ENCODE peak calls at places on chromosomes 6 and 20, in seven cellular contexts. One of them, this sample, is unnamed.

GRCh38 chr6:49668083-49668511 is 31.5 kb upstream of the RHAG start:
- DNase-seq in spleen: no peak
- DNase-seq in right lobe of liver: no peak
- DNase-seq in lower leg skin: no peak
- DNase-seq in heart left ventricle: no peak
- DNase-seq in sigmoid colon: no peak
- DNase-seq in body of pancreas: no peak
- DNase-seq in this sample: peak; percentile 66

GRCh38 chr20:4099905-4100675 is 84.7 kb upstream of the RNF24 start:
- DNase-seq in heart left ventricle: no peak
- DNase-seq in body of pancreas: no peak
- DNase-seq in sigmoid colon: no peak
- DNase-seq in spleen: no peak
- DNase-seq in right lobe of liver: no peak
- DNase-seq in lower leg skin: no peak
- DNase-seq in this sample: no peak

GRCh38 chr20:40547492-40548129 is 141.4 kb downstream of the MAFB start:
- DNase-seq in spleen: no peak
- DNase-seq in sigmoid colon: no peak
- DNase-seq in body of pancreas: no peak
- DNase-seq in lower leg skin: no peak
- DNase-seq in right lobe of liver: no peak
- DNase-seq in heart left ventricle: no peak
- DNase-seq in this sample: no peak

GRCh38 chr20:46253391-46253790 is 54.9 kb downstream of the CDH22 start:
- DNase-seq in lower leg skin: no peak
- DNase-seq in sigmoid colon: no peak
- DNase-seq in body of pancreas: peak; percentile 38
- DNase-seq in right lobe of liver: no peak
- DNase-seq in spleen: no peak
- DNase-seq in heart left ventricle: no peak
- DNase-seq in this sample: no peak

GRCh38 chr6:84118191-84118590 is 84.6 kb downstream of the MRAP2 start:
- DNase-seq in lower leg skin: no peak
- DNase-seq in right lobe of liver: no peak
- DNase-seq in body of pancreas: no peak
- DNase-seq in heart left ventricle: no peak
- DNase-seq in sigmoid colon: no peak
- DNase-seq in spleen: no peak
- DNase-seq in this sample: no peak

GRCh38 chr20:17683218-17684076 is 1.4 kb upstream of the RRBP1 start:
- DNase-seq in heart left ventricle: no peak
- DNase-seq in right lobe of liver: no peak
- DNase-seq in sigmoid colon: no peak
- DNase-seq in spleen: no peak
- DNase-seq in body of pancreas: peak; percentile 40
- DNase-seq in lower leg skin: peak; percentile 74
- DNase-seq in this sample: no peak

GRCh38 chr6:128655978-128656498 is 135.6 kb upstream of the PTPRK start:
- DNase-seq in lower leg skin: no peak
- DNase-seq in body of pancreas: no peak
- DNase-seq in heart left ventricle: no peak
- DNase-seq in sigmoid colon: no peak
- DNase-seq in right lobe of liver: no peak
- DNase-seq in spleen: no peak
- DNase-seq in this sample: no peak

GRCh38 chr6:92587521-92587920 is 831.8 kb downstream of the EPHA7 start:
- DNase-seq in lower leg skin: no peak
- DNase-seq in spleen: no peak
- DNase-seq in heart left ventricle: no peak
- DNase-seq in right lobe of liver: no peak
- DNase-seq in sigmoid colon: no peak
- DNase-seq in body of pancreas: no peak
- DNase-seq in this sample: no peak

GRCh38 chr6:87182321-87182720 is 27.0 kb downstream of the ZNF292 start:
- DNase-seq in body of pancreas: no peak
- DNase-seq in spleen: no peak
- DNase-seq in lower leg skin: no peak
- DNase-seq in right lobe of liver: no peak
- DNase-seq in sigmoid colon: no peak
- DNase-seq in heart left ventricle: no peak
- DNase-seq in this sample: no peak

GRCh38 chr6:137903933-137904821 is 37.1 kb downstream of the TNFAIP3 start:
- DNase-seq in heart left ventricle: no peak
- DNase-seq in sigmoid colon: no peak
- DNase-seq in lower leg skin: no peak
- DNase-seq in spleen: no peak
- DNase-seq in body of pancreas: no peak
- DNase-seq in right lobe of liver: no peak
- DNase-seq in this sample: peak; percentile 79
- TF ChIP-seq POLR2A in heart left ventricle: no peak
- TF ChIP-seq POLR2A in sigmoid colon: no peak
- TF ChIP-seq POLR2A in lower leg skin: no peak
- TF ChIP-seq POLR2A in spleen: no peak
- TF ChIP-seq POLR2A in body of pancreas: no peak
- TF ChIP-seq POLR2A in right lobe of liver: no peak
- TF ChIP-seq POLR2A in this sample: no peak

GRCh38 chr20:16351415-16351814 is 221.8 kb downstream of the KIF16B start:
- DNase-seq in heart left ventricle: no peak
- DNase-seq in lower leg skin: no peak
- DNase-seq in sigmoid colon: no peak
- DNase-seq in spleen: no peak
- DNase-seq in right lobe of liver: no peak
- DNase-seq in body of pancreas: peak; percentile 14
- DNase-seq in this sample: no peak
- TF ChIP-seq POLR2A in heart left ventricle: no peak
- TF ChIP-seq POLR2A in lower leg skin: no peak
- TF ChIP-seq POLR2A in sigmoid colon: no peak
- TF ChIP-seq POLR2A in spleen: no peak
- TF ChIP-seq POLR2A in right lobe of liver: no peak
- TF ChIP-seq POLR2A in body of pancreas: no peak
- TF ChIP-seq POLR2A in this sample: no peak

DNA sequence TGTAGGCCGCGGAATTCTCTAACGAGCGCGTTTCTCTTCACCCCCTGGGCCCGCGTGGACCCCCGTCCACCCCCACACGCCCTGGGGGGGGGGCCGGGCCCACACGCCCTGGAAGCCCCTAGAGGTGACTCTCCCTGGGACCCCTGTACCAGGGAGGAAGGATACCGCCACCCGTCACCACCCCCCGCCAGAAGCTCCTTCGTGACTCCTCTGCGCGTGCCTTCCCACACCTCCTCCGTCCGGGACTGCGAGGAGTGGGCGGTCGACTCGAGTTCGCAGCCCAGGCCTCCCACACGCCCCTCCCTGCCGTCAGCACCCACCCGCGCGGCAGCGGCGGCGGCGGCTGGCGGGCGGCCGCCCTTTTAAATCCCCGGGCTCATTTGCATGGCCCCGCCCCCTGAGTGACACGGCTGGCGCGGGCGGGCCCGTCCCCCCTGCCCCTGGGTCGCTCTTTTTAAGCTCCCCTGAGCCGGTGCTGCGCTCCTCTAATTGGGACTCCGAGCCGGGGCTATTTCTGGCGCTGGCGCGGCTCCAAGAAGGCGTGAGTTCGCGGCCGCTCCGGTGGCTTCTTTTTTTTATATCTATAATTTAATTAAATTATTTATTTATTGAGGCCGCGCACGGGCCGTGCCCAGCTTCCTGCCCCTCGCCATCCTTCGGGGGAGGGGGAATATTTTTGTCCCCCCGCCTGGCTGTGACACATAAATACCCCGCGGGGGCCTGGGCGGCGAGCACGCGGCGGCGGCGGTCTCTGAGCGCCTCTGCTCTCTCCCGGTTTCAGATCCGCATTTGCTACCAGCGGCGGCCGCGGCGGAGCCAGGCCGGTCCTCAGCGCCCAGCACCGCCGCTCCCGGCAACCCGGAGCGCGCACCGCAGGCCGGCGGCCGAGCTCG is at the start of gene HMGA1:
- DNase-seq in heart left ventricle: peak; percentile 93
- DNase-seq in body of pancreas: peak; percentile 91
- DNase-seq in spleen: peak; percentile 98
- DNase-seq in sigmoid colon: peak; percentile 95
- DNase-seq in lower leg skin: peak; percentile 97
- DNase-seq in right lobe of liver: peak; percentile 91
- DNase-seq in this sample: peak; percentile 97
- TF ChIP-seq POLR2A in heart left ventricle: peak; percentile 96
- TF ChIP-seq POLR2A in body of pancreas: peak; percentile 87
- TF ChIP-seq POLR2A in spleen: peak; percentile 90
- TF ChIP-seq POLR2A in sigmoid colon: peak; percentile 39
- TF ChIP-seq POLR2A in lower leg skin: no peak
- TF ChIP-seq POLR2A in right lobe of liver: peak; percentile 91
- TF ChIP-seq POLR2A in this sample: peak; percentile 96

DNA sequence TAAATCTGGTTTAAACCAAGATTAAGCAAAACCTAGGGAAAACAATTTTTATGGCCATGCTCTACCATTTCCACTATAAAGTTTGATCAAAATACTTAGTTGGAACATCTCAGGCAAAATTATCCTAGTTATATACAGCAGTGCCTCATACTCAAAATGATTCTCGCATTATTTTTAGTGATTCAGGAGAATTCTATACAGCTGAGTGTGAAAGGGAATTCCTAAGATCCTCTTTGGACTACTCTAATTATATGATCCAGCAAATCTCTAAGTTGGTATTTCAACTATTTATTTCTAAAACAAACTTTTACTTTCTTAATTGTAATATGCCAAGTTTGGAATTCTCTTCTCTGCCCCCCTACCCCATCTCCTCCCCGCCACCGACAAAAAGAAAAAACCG is 8.6 kb downstream of the DTNBP1 start:
- DNase-seq in right lobe of liver: no peak
- DNase-seq in body of pancreas: no peak
- DNase-seq in heart left ventricle: no peak
- DNase-seq in spleen: no peak
- DNase-seq in sigmoid colon: no peak
- DNase-seq in lower leg skin: no peak
- DNase-seq in this sample: no peak
- TF ChIP-seq POLR2A in right lobe of liver: no peak
- TF ChIP-seq POLR2A in body of pancreas: no peak
- TF ChIP-seq POLR2A in heart left ventricle: no peak
- TF ChIP-seq POLR2A in spleen: no peak
- TF ChIP-seq POLR2A in sigmoid colon: no peak
- TF ChIP-seq POLR2A in lower leg skin: no peak
- TF ChIP-seq POLR2A in this sample: no peak

DNA sequence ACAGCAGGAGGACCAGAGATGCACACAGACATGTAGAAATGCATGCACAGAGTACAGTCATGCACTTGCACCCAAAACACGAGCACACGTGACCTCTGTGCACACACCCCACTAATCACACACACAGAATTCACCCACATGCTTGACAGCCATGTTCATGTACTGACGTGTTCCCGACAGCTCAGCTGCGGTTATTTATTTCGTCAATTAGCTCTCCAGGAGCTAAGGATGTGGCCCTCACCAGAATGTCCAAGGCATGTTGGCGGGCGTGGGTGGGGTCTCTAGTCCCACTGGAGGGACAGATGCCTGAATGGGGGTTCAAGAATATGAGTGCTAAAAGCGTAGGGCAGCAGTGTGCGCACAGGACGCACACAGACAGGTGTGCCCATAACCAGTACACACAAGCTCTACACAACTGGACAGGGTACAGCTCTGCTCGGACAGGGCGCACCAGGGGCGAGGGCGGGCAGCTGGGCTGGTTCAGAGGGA is 571 bp upstream of the PRPF6 start:
- DNase-seq in body of pancreas: no peak
- DNase-seq in heart left ventricle: no peak
- DNase-seq in lower leg skin: no peak
- DNase-seq in right lobe of liver: no peak
- DNase-seq in spleen: no peak
- DNase-seq in sigmoid colon: no peak
- DNase-seq in this sample: no peak
- TF ChIP-seq POLR2A in body of pancreas: no peak
- TF ChIP-seq POLR2A in heart left ventricle: no peak
- TF ChIP-seq POLR2A in lower leg skin: no peak
- TF ChIP-seq POLR2A in right lobe of liver: no peak
- TF ChIP-seq POLR2A in spleen: no peak
- TF ChIP-seq POLR2A in sigmoid colon: no peak
- TF ChIP-seq POLR2A in this sample: no peak

DNA sequence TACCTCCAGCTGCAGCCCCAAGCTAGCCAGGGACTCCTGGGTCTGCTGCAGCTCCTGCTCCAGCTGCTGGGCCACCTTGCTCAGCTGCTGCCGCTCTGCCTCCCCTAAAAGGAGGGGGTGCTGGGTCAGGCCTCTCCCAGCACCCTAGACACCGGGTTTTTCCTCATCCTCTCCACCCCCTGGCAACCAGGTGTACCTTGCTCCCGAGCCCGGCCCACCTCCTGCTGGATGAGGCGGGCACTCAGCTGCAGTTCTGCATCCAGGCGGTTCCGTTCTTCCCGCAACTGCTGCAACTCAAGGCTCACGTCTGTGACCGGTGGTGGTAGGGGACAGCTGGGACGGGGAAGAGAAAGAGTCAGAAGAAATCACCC is 6.1 kb upstream of the PSORS1C2 start:
- DNase-seq in spleen: no peak
- DNase-seq in right lobe of liver: no peak
- DNase-seq in sigmoid colon: no peak
- DNase-seq in body of pancreas: no peak
- DNase-seq in heart left ventricle: no peak
- DNase-seq in lower leg skin: no peak
- DNase-seq in this sample: no peak
- TF ChIP-seq POLR2A in spleen: no peak
- TF ChIP-seq POLR2A in right lobe of liver: no peak
- TF ChIP-seq POLR2A in sigmoid colon: no peak
- TF ChIP-seq POLR2A in body of pancreas: no peak
- TF ChIP-seq POLR2A in heart left ventricle: no peak
- TF ChIP-seq POLR2A in lower leg skin: no peak
- TF ChIP-seq POLR2A in this sample: no peak

GRCh38 chr6:144098993-144099392 is 3.6 kb upstream of the SF3B5 start:
- DNase-seq in sigmoid colon: no peak
- DNase-seq in lower leg skin: no peak
- DNase-seq in body of pancreas: no peak
- DNase-seq in spleen: no peak
- DNase-seq in heart left ventricle: no peak
- DNase-seq in right lobe of liver: no peak
- DNase-seq in this sample: no peak

GRCh38 chr6:144094731-144095133 is 641 bp downstream of the SF3B5 start:
- DNase-seq in sigmoid colon: no peak
- DNase-seq in lower leg skin: no peak
- DNase-seq in spleen: peak; percentile 68
- DNase-seq in right lobe of liver: no peak
- DNase-seq in body of pancreas: no peak
- DNase-seq in heart left ventricle: peak; percentile 66
- DNase-seq in this sample: no peak

GRCh38 chr6:144093236-144093635 is 2.1 kb downstream of the SF3B5 start:
- DNase-seq in sigmoid colon: no peak
- DNase-seq in lower leg skin: no peak
- DNase-seq in spleen: no peak
- DNase-seq in body of pancreas: no peak
- DNase-seq in right lobe of liver: no peak
- DNase-seq in heart left ventricle: no peak
- DNase-seq in this sample: no peak

GRCh38 chr6:144093658-144094057 is 1.7 kb downstream of the SF3B5 start:
- DNase-seq in sigmoid colon: no peak
- DNase-seq in lower leg skin: no peak
- DNase-seq in heart left ventricle: no peak
- DNase-seq in body of pancreas: no peak
- DNase-seq in spleen: no peak
- DNase-seq in right lobe of liver: no peak
- DNase-seq in this sample: no peak

GRCh38 chr6:144095134-144096002 is at the start of gene SF3B5:
- DNase-seq in spleen: peak; percentile 99
- DNase-seq in heart left ventricle: peak; percentile 98
- DNase-seq in body of pancreas: peak; percentile 99
- DNase-seq in right lobe of liver: peak; percentile 99
- DNase-seq in sigmoid colon: peak; percentile 99
- DNase-seq in lower leg skin: peak; percentile 100
- DNase-seq in this sample: peak; percentile 100
- TF ChIP-seq POLR2A in spleen: peak; percentile 73
- TF ChIP-seq POLR2A in heart left ventricle: peak; percentile 62
- TF ChIP-seq POLR2A in body of pancreas: peak; percentile 97
- TF ChIP-seq POLR2A in right lobe of liver: peak; percentile 75
- TF ChIP-seq POLR2A in sigmoid colon: peak; percentile 59
- TF ChIP-seq POLR2A in lower leg skin: no peak
- TF ChIP-seq POLR2A in this sample: peak; percentile 99

This sample was measured in erythroblast.